ENCODE peak calls at places on chromosomes 5 and 9, in five cellular contexts. One of them, this sample, is unnamed.

GRCh38 chr9:97889941-97890557 is 32.3 kb downstream of the TRMO start:
- DNase-seq in adrenal gland: peak; percentile 43
- DNase-seq in GM23338: peak; percentile 72
- DNase-seq in brain microvascular endothelial cell: no peak
- DNase-seq in transverse colon: peak; percentile 37
- DNase-seq in this sample: no peak

GRCh38 chr5:153629027-153629426 is 138.6 kb downstream of the GRIA1 start:
- DNase-seq in GM23338: peak; percentile 73
- DNase-seq in transverse colon: no peak
- DNase-seq in brain microvascular endothelial cell: peak; percentile 95
- DNase-seq in adrenal gland: no peak
- DNase-seq in this sample: no peak

GRCh38 chr9:78724896-78725295 is 428.0 kb downstream of the PSAT1 start:
- DNase-seq in GM23338: no peak
- DNase-seq in brain microvascular endothelial cell: no peak
- DNase-seq in adrenal gland: no peak
- DNase-seq in transverse colon: no peak
- DNase-seq in this sample: no peak

GRCh38 chr9:133677126-133678010 is 41.2 kb downstream of the DBH start:
- DNase-seq in brain microvascular endothelial cell: no peak
- DNase-seq in GM23338: no peak
- DNase-seq in transverse colon: no peak
- DNase-seq in adrenal gland: no peak
- DNase-seq in this sample: no peak

GRCh38 chr9:38689678-38690077 is 30.3 kb downstream of the FAM240B start:
- DNase-seq in brain microvascular endothelial cell: no peak
- DNase-seq in adrenal gland: no peak
- DNase-seq in GM23338: peak; percentile 85
- DNase-seq in transverse colon: no peak
- DNase-seq in this sample: no peak

GRCh38 chr9:99056876-99057664 is 47.8 kb upstream of the TGFBR1 start:
- DNase-seq in adrenal gland: no peak
- DNase-seq in brain microvascular endothelial cell: peak; percentile 89
- DNase-seq in GM23338: no peak
- DNase-seq in transverse colon: no peak
- DNase-seq in this sample: no peak

GRCh38 chr9:131603199-131603598 is 57.9 kb downstream of the PRRT1B start:
- DNase-seq in adrenal gland: no peak
- DNase-seq in transverse colon: no peak
- DNase-seq in GM23338: no peak
- DNase-seq in brain microvascular endothelial cell: no peak
- DNase-seq in this sample: no peak

GRCh38 chr5:147727200-147727599 is 55.3 kb downstream of the JAKMIP2 start:
- DNase-seq in adrenal gland: no peak
- DNase-seq in brain microvascular endothelial cell: no peak
- DNase-seq in transverse colon: no peak
- DNase-seq in GM23338: no peak
- DNase-seq in this sample: no peak

GRCh38 chr5:153824909-153825308 is 213.8 kb downstream of the FAM114A2 start:
- DNase-seq in adrenal gland: no peak
- DNase-seq in brain microvascular endothelial cell: no peak
- DNase-seq in transverse colon: no peak
- DNase-seq in GM23338: peak; percentile 34
- DNase-seq in this sample: no peak

GRCh38 chr5:139762624-139763170 is 32.9 kb upstream of the PSD2 start:
- DNase-seq in transverse colon: no peak
- DNase-seq in GM23338: no peak
- DNase-seq in brain microvascular endothelial cell: no peak
- DNase-seq in adrenal gland: no peak
- DNase-seq in this sample: no peak

GRCh38 chr9:16318516-16319060 is 551.9 kb downstream of the BNC2 start:
- DNase-seq in transverse colon: no peak
- DNase-seq in brain microvascular endothelial cell: no peak
- DNase-seq in adrenal gland: no peak
- DNase-seq in GM23338: no peak
- DNase-seq in this sample: no peak

GRCh38 chr5:151155777-151156731 is 1.5 kb downstream of the ANXA6 start:
- DNase-seq in adrenal gland: peak; percentile 44
- DNase-seq in GM23338: no peak
- DNase-seq in transverse colon: peak; percentile 31
- DNase-seq in brain microvascular endothelial cell: peak; percentile 44
- DNase-seq in this sample: peak; percentile 40

DNA sequence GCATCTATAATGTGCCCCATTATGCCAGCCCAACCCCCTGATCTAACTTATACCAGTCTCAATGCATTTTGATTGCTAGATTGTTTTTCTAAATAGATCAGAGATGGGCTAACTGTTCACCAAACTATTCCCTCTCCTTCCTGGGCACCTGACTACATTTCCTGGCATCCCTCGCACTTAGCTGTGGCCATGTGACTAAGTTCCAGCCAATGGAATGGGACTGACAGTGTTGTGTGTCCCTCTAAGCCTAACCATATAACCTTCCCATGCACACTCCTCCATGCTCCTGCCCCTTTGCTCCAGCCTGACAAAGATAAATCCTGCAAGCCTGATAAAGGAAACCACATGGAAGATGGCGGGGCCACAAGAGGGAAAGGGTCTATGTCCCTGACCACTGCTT is 12.3 kb upstream of the IFNK start:
- DNase-seq in adrenal gland: no peak
- DNase-seq in brain microvascular endothelial cell: no peak
- DNase-seq in transverse colon: no peak
- DNase-seq in GM23338: no peak
- DNase-seq in this sample: no peak
- TF ChIP-seq CTCF in adrenal gland: no peak
- TF ChIP-seq CTCF in brain microvascular endothelial cell: no peak
- TF ChIP-seq CTCF in transverse colon: no peak
- TF ChIP-seq CTCF in GM23338: no peak
- TF ChIP-seq CTCF in this sample: no peak

DNA sequence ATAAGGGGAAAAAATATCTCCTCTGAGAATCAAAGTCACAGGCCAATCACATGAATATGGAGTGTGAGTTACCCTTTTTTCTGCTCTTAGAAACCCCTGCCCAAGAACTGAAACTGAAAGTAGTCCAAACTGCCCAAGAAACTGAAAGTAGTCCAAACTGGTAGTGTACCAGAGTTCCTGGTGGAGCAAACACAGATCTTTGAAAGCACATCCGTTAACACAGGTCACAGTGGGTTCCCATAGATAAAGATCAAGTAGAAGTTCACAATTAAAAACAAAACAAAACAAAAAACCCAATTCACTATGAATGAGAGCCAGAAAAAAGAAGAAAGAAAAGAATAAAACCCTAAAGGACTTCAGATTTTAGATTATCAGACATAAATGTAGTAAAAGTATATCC is 332.4 kb upstream of the EFNA5 start:
- DNase-seq in GM23338: no peak
- DNase-seq in adrenal gland: peak; percentile 20
- DNase-seq in brain microvascular endothelial cell: peak; percentile 64
- DNase-seq in transverse colon: no peak
- DNase-seq in this sample: peak; percentile 8
- H3K4me3 ChIP-seq in GM23338: no peak overlapping the region
- H3K4me3 ChIP-seq in adrenal gland: peak overlapping the region; percentile 25
- H3K4me3 ChIP-seq in brain microvascular endothelial cell: no peak overlapping the region
- H3K4me3 ChIP-seq in transverse colon: no peak overlapping the region
- H3K4me3 ChIP-seq in this sample: no peak overlapping the region

DNA sequence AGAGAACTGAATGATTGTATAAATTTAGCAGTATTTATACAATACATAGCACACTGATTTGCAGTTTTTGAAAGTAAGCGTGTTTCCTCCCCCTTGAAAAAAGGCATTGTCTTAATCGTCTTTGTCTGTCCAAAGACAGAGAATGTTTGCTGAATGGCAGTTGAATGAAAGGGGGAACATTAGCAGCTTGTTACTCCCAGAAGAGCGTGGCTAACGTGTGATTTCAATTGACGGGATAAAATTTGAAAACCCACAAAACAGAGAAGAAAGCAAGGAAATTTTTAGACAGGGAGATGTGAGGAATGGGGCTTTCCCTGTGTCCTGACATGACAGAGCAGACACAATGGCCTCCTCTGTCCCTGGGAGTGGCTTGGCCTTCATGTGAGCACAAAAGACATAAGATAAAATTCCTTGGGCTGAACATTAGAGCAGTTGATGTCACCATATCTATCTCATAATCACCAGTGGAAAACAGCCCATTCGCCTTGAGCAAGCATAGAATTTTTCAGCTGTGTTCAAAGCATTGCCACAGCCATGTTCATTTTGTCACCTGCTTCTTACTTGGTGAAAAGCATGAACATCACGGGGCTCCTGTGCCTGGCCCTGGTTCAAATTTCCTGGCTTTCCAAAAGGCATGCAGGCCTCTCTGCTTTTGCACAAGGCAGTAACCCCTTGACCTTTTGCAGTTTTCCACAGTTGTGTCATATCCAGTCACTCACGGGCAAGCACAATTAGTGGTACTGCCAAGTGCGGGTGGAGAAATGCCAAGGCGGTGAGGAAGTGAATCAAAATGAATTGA is 126.9 kb downstream of the TLE1 start:
- DNase-seq in transverse colon: no peak
- DNase-seq in GM23338: no peak
- DNase-seq in brain microvascular endothelial cell: peak; percentile 50
- DNase-seq in adrenal gland: peak; percentile 49
- DNase-seq in this sample: no peak
- TF ChIP-seq CTCF in transverse colon: no peak
- TF ChIP-seq CTCF in GM23338: no peak
- TF ChIP-seq CTCF in brain microvascular endothelial cell: no peak
- TF ChIP-seq CTCF in adrenal gland: no peak
- TF ChIP-seq CTCF in this sample: no peak

DNA sequence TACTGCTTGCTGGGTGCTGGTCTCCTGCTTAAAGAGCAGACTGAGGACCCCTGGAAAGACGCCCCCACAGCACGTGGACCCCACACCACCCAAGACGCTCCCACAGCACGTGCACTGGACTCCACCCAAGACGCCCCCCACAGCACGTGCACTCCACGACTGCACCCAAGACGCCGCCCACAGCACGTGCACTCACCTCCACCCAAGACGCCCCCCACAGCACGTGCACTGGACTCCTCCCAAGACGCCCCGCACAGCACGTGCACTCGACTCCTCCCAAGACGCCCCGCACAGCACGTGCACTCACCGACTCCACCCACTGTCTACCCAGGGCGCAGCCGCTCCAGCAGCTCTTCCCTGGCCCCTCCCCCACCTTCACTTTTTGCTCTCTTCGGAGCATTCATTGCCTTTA is 50.5 kb downstream of the EHMT1 start:
- DNase-seq in brain microvascular endothelial cell: no peak
- DNase-seq in adrenal gland: no peak
- DNase-seq in GM23338: peak; percentile 72
- DNase-seq in transverse colon: no peak
- DNase-seq in this sample: peak; percentile 52
- H3K4me3 ChIP-seq in brain microvascular endothelial cell: no peak overlapping the region
- H3K4me3 ChIP-seq in adrenal gland: no peak overlapping the region
- H3K4me3 ChIP-seq in GM23338: no peak overlapping the region
- H3K4me3 ChIP-seq in transverse colon: no peak overlapping the region
- H3K4me3 ChIP-seq in this sample: no peak overlapping the region

This sample was measured in GM06990.